ENCODE peak calls at places on chromosomes 4 and X, in five cellular contexts. W is NCI-H460; C is CD8-positive, alpha-beta memory T cell; P is uterus; G is stimulated activated CD4-positive, alpha-beta T cell treated with anti-CD3 and anti-CD28 coated beads, Interleukin-15, amount 100 ng/mL, for 1 hour. Q is an unnamed sample.

GRCh38 chrX:119753639-119754257 is 4.6 kb upstream of the SOWAHD start:
- DNase-seq in W (peak), C (peak), P (no peak), G (peak), Q (peak)

GRCh38 chr4:156516698-156517097 is 454.9 kb downstream of the PDGFC start:
- DNase-seq in W (no peak), C (no peak), P (no peak), G (no peak), Q (no peak)

GRCh38 chrX:73446831-73447230 is at the start of gene CDX4:
- DNase-seq in W (no peak), C (no peak), P (no peak), G (no peak), Q (no peak)

GRCh38 chrX:96705905-96706304 is 21.3 kb downstream of the DIAPH2 start:
- DNase-seq in W (no peak), C (no peak), P (no peak), G (no peak), Q (no peak)

GRCh38 chr4:22483551-22483981 is 32.3 kb downstream of the ADGRA3 start:
- DNase-seq in W (no peak), C (no peak), P (no peak), G (no peak), Q (peak)

GRCh38 chrX:72126048-72126415 is 5.7 kb downstream of the RTL5 start:
- DNase-seq in W (no peak), C (no peak), P (peak), G (no peak), Q (peak)

GRCh38 chr4:187333151-187333550 is 609.5 kb upstream of the FAT1 start:
- DNase-seq in W (no peak), C (no peak), P (no peak), G (no peak), Q (peak)

GRCh38 chrX:46666831-46667230 is 92.1 kb downstream of the SLC9A7 start:
- DNase-seq in W (no peak), C (no peak), P (no peak), G (no peak), Q (no peak)

GRCh38 chr4:44493924-44494323 is 45.3 kb upstream of the KCTD8 start:
- DNase-seq in W (peak), C (no peak), P (no peak), G (no peak), Q (peak)

GRCh38 chrX:108313662-108314061 is 124.6 kb downstream of the COL4A6 start:
- DNase-seq in W (peak), C (no peak), P (no peak), G (no peak), Q (no peak)

GRCh38 chr4:6121276-6121850 is 79.0 kb downstream of the JAKMIP1 start:
- DNase-seq in W (no peak), C (no peak), P (no peak), G (no peak), Q (no peak)

GRCh38 chrX:64976673-64977040 is 407 bp upstream of the ZC4H2 start:
- DNase-seq in W (no peak), C (no peak), P (no peak), G (no peak), Q (no peak)

GRCh38 chr4:174882317-174882992 is 35.7 kb upstream of the ADAM29 start:
- DNase-seq in W (no peak), C (no peak), P (no peak), G (no peak), Q (no peak)

GRCh38 chrX:134460005-134460860 is at the start of gene HPRT1:
- DNase-seq in W (peak), C (peak), P (peak), G (peak), Q (peak)

GRCh38 chr4:150581611-150582010 is 340 bp upstream of the MAB21L2 start:
- DNase-seq in W (no peak), C (no peak), P (no peak), G (no peak), Q (peak)

GRCh38 chr4:40160258-40160657 is 36.6 kb upstream of the RHOH start:
- DNase-seq in W (no peak), C (no peak), P (no peak), G (no peak), Q (no peak)

GRCh38 chr4:78293841-78294301 is 236.7 kb downstream of the FRAS1 start:
- DNase-seq in W (no peak), C (no peak), P (no peak), G (no peak), Q (peak)

GRCh38 chr4:78654809-78655208 is 103.2 kb downstream of the ANXA3 start:
- DNase-seq in W (no peak), C (no peak), P (no peak), G (no peak), Q (no peak)

GRCh38 chr4:123035239-123035638 is 112.8 kb upstream of the NUDT6 start:
- DNase-seq in W (no peak), C (no peak), P (no peak), G (no peak), Q (no peak)

Q was measured in astrocyte of the hippocampus.